ENCODE peak calls at places on chromosomes 12 and 14, in seven cellular contexts. One of them, this sample, is unnamed. For H3K4me1, the result is how much of the 10 kb centered on the place peaks cover.

GRCh38 chr14:88168498-88169165 is 154.4 kb downstream of the KCNK10 start:
- DNase-seq in right lobe of liver: peak
- DNase-seq in breast epithelium: no peak
- DNase-seq in uterus: no peak
- DNase-seq in body of pancreas: peak
- DNase-seq in transverse colon: peak
- DNase-seq in heart left ventricle: no peak
- DNase-seq in this sample: peak

GRCh38 chr14:61321385-61322010 is at the start of gene PRKCH:
- DNase-seq in uterus: peak
- DNase-seq in transverse colon: peak
- DNase-seq in body of pancreas: peak
- DNase-seq in right lobe of liver: peak
- DNase-seq in breast epithelium: peak
- DNase-seq in heart left ventricle: peak
- DNase-seq in this sample: peak

GRCh38 chr12:19771858-19772257 is 332.6 kb downstream of the AEBP2 start:
- DNase-seq in uterus: no peak
- DNase-seq in heart left ventricle: no peak
- DNase-seq in right lobe of liver: no peak
- DNase-seq in transverse colon: no peak
- DNase-seq in breast epithelium: no peak
- DNase-seq in body of pancreas: no peak
- DNase-seq in this sample: no peak

GRCh38 chr12:48542300-48542928 is 17.0 kb downstream of the OR8S1 start:
- DNase-seq in body of pancreas: peak
- DNase-seq in transverse colon: peak
- DNase-seq in heart left ventricle: no peak
- DNase-seq in uterus: no peak
- DNase-seq in right lobe of liver: no peak
- DNase-seq in breast epithelium: no peak
- DNase-seq in this sample: peak

GRCh38 chr12:124621296-124621660 is 53.9 kb upstream of the NCOR2 start:
- DNase-seq in heart left ventricle: peak
- DNase-seq in right lobe of liver: no peak
- DNase-seq in body of pancreas: peak
- DNase-seq in transverse colon: peak
- DNase-seq in breast epithelium: peak
- DNase-seq in uterus: peak
- DNase-seq in this sample: peak

GRCh38 chr14:39230416-39230815 is 3.3 kb upstream of the MIA2 start:
- DNase-seq in breast epithelium: no peak
- DNase-seq in heart left ventricle: no peak
- DNase-seq in transverse colon: no peak
- DNase-seq in right lobe of liver: no peak
- DNase-seq in body of pancreas: no peak
- DNase-seq in uterus: no peak
- DNase-seq in this sample: no peak

GRCh38 chr12:66164349-66164821 is 5.4 kb downstream of the TMBIM4 start:
- DNase-seq in right lobe of liver: no peak
- DNase-seq in heart left ventricle: no peak
- DNase-seq in transverse colon: no peak
- DNase-seq in breast epithelium: no peak
- DNase-seq in uterus: no peak
- DNase-seq in body of pancreas: no peak
- DNase-seq in this sample: no peak

GRCh38 chr12:70154087-70154486 is 89.1 kb upstream of the CNOT2 start:
- DNase-seq in body of pancreas: no peak
- DNase-seq in heart left ventricle: no peak
- DNase-seq in right lobe of liver: no peak
- DNase-seq in uterus: no peak
- DNase-seq in transverse colon: no peak
- DNase-seq in breast epithelium: no peak
- DNase-seq in this sample: no peak

GRCh38 chr14:76720382-76720813 is 40.9 kb upstream of the VASH1 start:
- DNase-seq in breast epithelium: no peak
- DNase-seq in right lobe of liver: peak
- DNase-seq in uterus: peak
- DNase-seq in heart left ventricle: peak
- DNase-seq in body of pancreas: peak
- DNase-seq in transverse colon: peak
- DNase-seq in this sample: peak

GRCh38 chr12:26122681-26123481 is 2.0 kb downstream of the BHLHE41 start:
- DNase-seq in body of pancreas: peak
- DNase-seq in transverse colon: peak
- DNase-seq in breast epithelium: peak
- DNase-seq in heart left ventricle: peak
- DNase-seq in uterus: peak
- DNase-seq in right lobe of liver: peak
- DNase-seq in this sample: peak

GRCh38 chr12:75816892-75817291 is 214.7 kb downstream of the PHLDA1 start:
- DNase-seq in uterus: no peak
- DNase-seq in right lobe of liver: no peak
- DNase-seq in breast epithelium: no peak
- DNase-seq in heart left ventricle: no peak
- DNase-seq in body of pancreas: no peak
- DNase-seq in transverse colon: no peak
- DNase-seq in this sample: no peak

GRCh38 chr14:77007975-77008421 is 20.5 kb downstream of the IRF2BPL start:
- DNase-seq in transverse colon: peak
- DNase-seq in uterus: no peak
- DNase-seq in body of pancreas: peak
- DNase-seq in right lobe of liver: peak
- DNase-seq in heart left ventricle: peak
- DNase-seq in breast epithelium: peak
- DNase-seq in this sample: peak

GRCh38 chr12:75884465-75884985 is 147.1 kb downstream of the PHLDA1 start:
- DNase-seq in transverse colon: no peak
- DNase-seq in heart left ventricle: no peak
- DNase-seq in uterus: no peak
- DNase-seq in breast epithelium: no peak
- DNase-seq in body of pancreas: no peak
- DNase-seq in right lobe of liver: no peak
- DNase-seq in this sample: no peak

GRCh38 chr14:54503476-54503875 is 6.2 kb upstream of the CGRRF1 start:
- DNase-seq in uterus: no peak
- DNase-seq in body of pancreas: no peak
- DNase-seq in breast epithelium: no peak
- DNase-seq in heart left ventricle: no peak
- DNase-seq in transverse colon: no peak
- DNase-seq in right lobe of liver: no peak
- DNase-seq in this sample: no peak

GRCh38 chr14:41606249-41607118 is at the start of gene LRFN5:
- DNase-seq in heart left ventricle: peak
- DNase-seq in transverse colon: no peak
- DNase-seq in right lobe of liver: no peak
- DNase-seq in body of pancreas: no peak
- DNase-seq in uterus: peak
- DNase-seq in breast epithelium: no peak
- DNase-seq in this sample: peak

GRCh38 chr14:72610831-72611200 is 283.1 kb downstream of the DPF3 start:
- DNase-seq in heart left ventricle: no peak
- DNase-seq in breast epithelium: no peak
- DNase-seq in body of pancreas: no peak
- DNase-seq in right lobe of liver: no peak
- DNase-seq in transverse colon: no peak
- DNase-seq in uterus: no peak
- DNase-seq in this sample: no peak

GRCh38 chr14:100348779-100349708 is 25.9 kb downstream of the SLC25A47 start:
- DNase-seq in transverse colon: no peak
- DNase-seq in breast epithelium: no peak
- DNase-seq in uterus: no peak
- DNase-seq in body of pancreas: no peak
- DNase-seq in heart left ventricle: no peak
- DNase-seq in right lobe of liver: peak
- DNase-seq in this sample: no peak

GRCh38 chr12:57521475-57522018 is 1.1 kb upstream of the MBD6 start:
- DNase-seq in uterus: peak
- DNase-seq in heart left ventricle: peak
- DNase-seq in right lobe of liver: peak
- DNase-seq in transverse colon: peak
- DNase-seq in body of pancreas: peak
- DNase-seq in breast epithelium: no peak
- DNase-seq in this sample: peak
- H3K4me1 ChIP-seq in uterus: under half
- H3K4me1 ChIP-seq in heart left ventricle: under half
- H3K4me1 ChIP-seq in right lobe of liver: under half
- H3K4me1 ChIP-seq in transverse colon: half or more
- H3K4me1 ChIP-seq in body of pancreas: half or more
- H3K4me1 ChIP-seq in breast epithelium: under half
- H3K4me1 ChIP-seq in this sample: under half

DNA sequence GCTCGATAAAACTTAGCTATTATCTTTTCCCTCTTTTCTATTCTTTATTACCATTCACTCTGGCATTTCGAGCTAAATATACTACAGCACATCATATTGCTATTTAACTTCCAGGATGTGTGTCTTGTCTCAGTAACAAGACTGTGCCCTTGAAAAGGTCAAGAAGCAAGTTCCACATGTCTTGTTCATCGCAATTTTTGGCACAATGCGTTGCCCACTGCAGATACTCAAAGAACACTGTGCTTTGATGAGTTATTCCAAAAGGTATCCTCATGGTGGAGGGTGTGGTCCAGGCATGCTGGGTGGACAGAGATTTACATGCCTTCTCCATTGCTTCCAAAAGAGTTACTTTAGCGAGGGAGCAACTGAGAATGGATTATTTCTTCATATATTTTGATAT is 6.6 kb downstream of the E2F7 start:
- DNase-seq in uterus: no peak
- DNase-seq in transverse colon: no peak
- DNase-seq in breast epithelium: no peak
- DNase-seq in right lobe of liver: no peak
- DNase-seq in heart left ventricle: no peak
- DNase-seq in body of pancreas: no peak
- DNase-seq in this sample: no peak
- H3K4me3 ChIP-seq in uterus: no peak
- H3K4me3 ChIP-seq in transverse colon: no peak
- H3K4me3 ChIP-seq in breast epithelium: no peak
- H3K4me3 ChIP-seq in right lobe of liver: no peak
- H3K4me3 ChIP-seq in heart left ventricle: no peak
- H3K4me3 ChIP-seq in body of pancreas: no peak
- H3K4me3 ChIP-seq in this sample: no peak

DNA sequence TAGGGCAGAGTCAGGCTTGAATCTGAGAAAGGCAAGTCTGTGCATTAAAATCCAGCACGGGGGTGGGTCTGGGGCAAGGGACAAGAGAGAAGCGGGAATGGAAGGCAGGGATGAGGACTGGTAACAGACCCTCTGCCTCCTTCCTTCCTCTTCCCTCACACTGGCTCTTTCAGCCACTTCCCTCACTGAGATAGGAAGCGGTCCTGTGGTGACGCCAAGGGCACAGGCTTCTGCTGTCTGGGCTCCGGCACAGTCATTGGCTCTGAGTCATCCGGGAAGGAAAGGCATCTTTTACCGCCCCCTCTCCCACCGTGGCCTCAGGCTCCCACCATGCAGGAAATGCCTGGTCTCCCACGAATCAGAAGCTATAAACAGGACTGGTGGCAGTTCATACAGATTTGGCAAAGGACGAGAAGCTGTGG is 70.2 kb downstream of the ETV6 start:
- DNase-seq in right lobe of liver: peak
- DNase-seq in breast epithelium: no peak
- DNase-seq in uterus: no peak
- DNase-seq in body of pancreas: peak
- DNase-seq in transverse colon: peak
- DNase-seq in heart left ventricle: peak
- DNase-seq in this sample: no peak
- TF ChIP-seq POLR2A in right lobe of liver: no peak
- TF ChIP-seq POLR2A in breast epithelium: no peak
- TF ChIP-seq POLR2A in uterus: no peak
- TF ChIP-seq POLR2A in body of pancreas: peak
- TF ChIP-seq POLR2A in transverse colon: no peak
- TF ChIP-seq POLR2A in heart left ventricle: no peak
- TF ChIP-seq POLR2A in this sample: no peak

GRCh38 chr12:1948883-1949282 is 30.4 kb upstream of the CACNA2D4 start:
- DNase-seq in uterus: no peak
- DNase-seq in breast epithelium: no peak
- DNase-seq in transverse colon: no peak
- DNase-seq in right lobe of liver: no peak
- DNase-seq in heart left ventricle: no peak
- DNase-seq in body of pancreas: peak
- DNase-seq in this sample: no peak
- H3K4me1 ChIP-seq in uterus: under half
- H3K4me1 ChIP-seq in breast epithelium: under half
- H3K4me1 ChIP-seq in transverse colon: under half
- H3K4me1 ChIP-seq in right lobe of liver: under half
- H3K4me1 ChIP-seq in heart left ventricle: under half
- H3K4me1 ChIP-seq in body of pancreas: under half
- H3K4me1 ChIP-seq in this sample: under half

DNA sequence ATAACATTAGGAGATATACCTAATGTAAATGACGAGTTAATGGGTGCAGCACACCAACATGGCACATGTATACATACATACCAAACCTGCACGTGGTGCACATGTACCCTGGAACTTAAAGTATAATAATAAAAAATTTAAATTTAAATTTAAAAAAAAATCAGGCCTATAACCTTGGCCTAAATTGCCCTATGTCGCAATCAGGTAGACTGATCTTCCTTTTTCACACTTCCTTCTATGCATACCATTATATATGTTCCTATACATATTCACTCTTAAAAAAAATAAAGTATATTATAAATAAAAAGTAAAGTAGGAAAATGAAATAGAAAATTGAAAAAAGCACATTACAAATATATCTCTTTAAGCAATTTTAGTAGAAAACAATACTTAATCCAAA is 117.7 kb upstream of the GARIN2 start:
- DNase-seq in uterus: no peak
- DNase-seq in transverse colon: no peak
- DNase-seq in breast epithelium: no peak
- DNase-seq in heart left ventricle: no peak
- DNase-seq in body of pancreas: no peak
- DNase-seq in right lobe of liver: no peak
- DNase-seq in this sample: no peak
- H3K4me3 ChIP-seq in uterus: no peak
- H3K4me3 ChIP-seq in transverse colon: no peak
- H3K4me3 ChIP-seq in breast epithelium: no peak
- H3K4me3 ChIP-seq in heart left ventricle: no peak
- H3K4me3 ChIP-seq in body of pancreas: no peak
- H3K4me3 ChIP-seq in right lobe of liver: no peak
- H3K4me3 ChIP-seq in this sample: no peak

GRCh38 chr12:12696562-12697383 is 790 bp upstream of the GPR19 start:
- DNase-seq in body of pancreas: peak
- DNase-seq in heart left ventricle: peak
- DNase-seq in uterus: peak
- DNase-seq in right lobe of liver: peak
- DNase-seq in transverse colon: peak
- DNase-seq in breast epithelium: peak
- DNase-seq in this sample: peak
- TF ChIP-seq POLR2A in body of pancreas: peak
- TF ChIP-seq POLR2A in heart left ventricle: peak
- TF ChIP-seq POLR2A in uterus: peak
- TF ChIP-seq POLR2A in right lobe of liver: peak
- TF ChIP-seq POLR2A in transverse colon: peak
- TF ChIP-seq POLR2A in breast epithelium: peak
- TF ChIP-seq POLR2A in this sample: peak

GRCh38 chr12:51020448-51021182 is 5.6 kb downstream of the SLC11A2 start:
- DNase-seq in heart left ventricle: no peak
- DNase-seq in transverse colon: no peak
- DNase-seq in right lobe of liver: no peak
- DNase-seq in body of pancreas: no peak
- DNase-seq in breast epithelium: no peak
- DNase-seq in uterus: no peak
- DNase-seq in this sample: no peak
- H3K4me1 ChIP-seq in heart left ventricle: under half
- H3K4me1 ChIP-seq in transverse colon: under half
- H3K4me1 ChIP-seq in right lobe of liver: under half
- H3K4me1 ChIP-seq in body of pancreas: half or more
- H3K4me1 ChIP-seq in breast epithelium: under half
- H3K4me1 ChIP-seq in uterus: under half
- H3K4me1 ChIP-seq in this sample: under half